ENCODE peak calls at places on chromosomes 4 and X, in four cellular contexts. One of them, this sample, is unnamed.

GRCh38 chrX:20965270-20966044 is 408.8 kb upstream of the CNKSR2 start:
- DNase-seq in HFF-Myc: no peak
- DNase-seq in glutamatergic neuron: no peak
- DNase-seq in GM13976: no peak
- DNase-seq in this sample: no peak

GRCh38 chrX:154799554-154800348 is 5.5 kb downstream of the MPP1 start:
- DNase-seq in HFF-Myc: no peak
- DNase-seq in glutamatergic neuron: no peak
- DNase-seq in GM13976: no peak
- DNase-seq in this sample: no peak

GRCh38 chr4:71261633-71262121 is 77.1 kb upstream of the SLC4A4 start:
- DNase-seq in HFF-Myc: no peak
- DNase-seq in glutamatergic neuron: no peak
- DNase-seq in GM13976: no peak
- DNase-seq in this sample: no peak

GRCh38 chrX:118254611-118255010 is 91.3 kb upstream of the WDR44 start:
- DNase-seq in HFF-Myc: no peak
- DNase-seq in glutamatergic neuron: peak
- DNase-seq in GM13976: peak
- DNase-seq in this sample: peak

GRCh38 chr4:78534286-78534955 is 17.1 kb upstream of the ANXA3 start:
- DNase-seq in HFF-Myc: no peak
- DNase-seq in glutamatergic neuron: no peak
- DNase-seq in GM13976: no peak
- DNase-seq in this sample: no peak

GRCh38 chrX:16445166-16445752 is 204.7 kb upstream of the S100G start:
- DNase-seq in HFF-Myc: no peak
- DNase-seq in glutamatergic neuron: peak
- DNase-seq in GM13976: peak
- DNase-seq in this sample: peak

GRCh38 chr4:9765091-9765490 is 16.3 kb upstream of the DRD5 start:
- DNase-seq in HFF-Myc: no peak
- DNase-seq in glutamatergic neuron: peak
- DNase-seq in GM13976: peak
- DNase-seq in this sample: peak

GRCh38 chr4:76611611-76612010 is 176.6 kb downstream of the SHROOM3 start:
- DNase-seq in HFF-Myc: no peak
- DNase-seq in glutamatergic neuron: no peak
- DNase-seq in GM13976: no peak
- DNase-seq in this sample: no peak

GRCh38 chrX:3161686-3162085 is 120.4 kb downstream of the ARSF start:
- DNase-seq in HFF-Myc: no peak
- DNase-seq in glutamatergic neuron: no peak
- DNase-seq in GM13976: no peak
- DNase-seq in this sample: no peak

GRCh38 chr4:165325732-165326512 is 1.5 kb upstream of the MSMO1 start:
- DNase-seq in HFF-Myc: peak
- DNase-seq in glutamatergic neuron: no peak
- DNase-seq in GM13976: no peak
- DNase-seq in this sample: no peak

GRCh38 chr4:38804654-38805295 is at the start of gene TLR1:
- DNase-seq in HFF-Myc: peak
- DNase-seq in glutamatergic neuron: no peak
- DNase-seq in GM13976: no peak
- DNase-seq in this sample: no peak

GRCh38 chr4:40573593-40574311 is 55.9 kb downstream of the RBM47 start:
- DNase-seq in HFF-Myc: no peak
- DNase-seq in glutamatergic neuron: no peak
- DNase-seq in GM13976: no peak
- DNase-seq in this sample: no peak

GRCh38 chr4:13403833-13404232 is 80.3 kb downstream of the RAB28 start:
- DNase-seq in HFF-Myc: no peak
- DNase-seq in glutamatergic neuron: no peak
- DNase-seq in GM13976: no peak
- DNase-seq in this sample: no peak
- TF ChIP-seq CTCF in HFF-Myc: no peak
- TF ChIP-seq CTCF in glutamatergic neuron: no peak
- TF ChIP-seq CTCF in GM13976: no peak
- TF ChIP-seq CTCF in this sample: no peak

GRCh38 chr4:17614416-17615299 is at the start of gene MED28:
- DNase-seq in HFF-Myc: peak
- DNase-seq in glutamatergic neuron: peak
- DNase-seq in GM13976: peak
- DNase-seq in this sample: peak
- TF ChIP-seq CTCF in HFF-Myc: no peak
- TF ChIP-seq CTCF in glutamatergic neuron: peak
- TF ChIP-seq CTCF in GM13976: no peak
- TF ChIP-seq CTCF in this sample: no peak

GRCh38 chrX:108216862-108217571 is 125.4 kb downstream of the ATG4A start:
- DNase-seq in HFF-Myc: no peak
- DNase-seq in glutamatergic neuron: no peak
- DNase-seq in GM13976: no peak
- DNase-seq in this sample: no peak

GRCh38 chrX:108221481-108221880 is 129.9 kb downstream of the ATG4A start:
- DNase-seq in HFF-Myc: no peak
- DNase-seq in glutamatergic neuron: no peak
- DNase-seq in GM13976: no peak
- DNase-seq in this sample: no peak

GRCh38 chrX:108216405-108216804 is 124.8 kb downstream of the ATG4A start:
- DNase-seq in HFF-Myc: no peak
- DNase-seq in glutamatergic neuron: no peak
- DNase-seq in GM13976: no peak
- DNase-seq in this sample: no peak

GRCh38 chrX:108219949-108220601 is 128.5 kb downstream of the ATG4A start:
- DNase-seq in HFF-Myc: no peak
- DNase-seq in glutamatergic neuron: no peak
- DNase-seq in GM13976: no peak
- DNase-seq in this sample: no peak

GRCh38 chrX:108217877-108218276 is 126.3 kb downstream of the ATG4A start:
- DNase-seq in HFF-Myc: no peak
- DNase-seq in glutamatergic neuron: no peak
- DNase-seq in GM13976: no peak
- DNase-seq in this sample: no peak
- TF ChIP-seq CTCF in HFF-Myc: no peak
- TF ChIP-seq CTCF in glutamatergic neuron: no peak
- TF ChIP-seq CTCF in GM13976: no peak
- TF ChIP-seq CTCF in this sample: no peak

GRCh38 chr4:48340905-48341775 is at the start of gene SLAIN2:
- DNase-seq in HFF-Myc: peak
- DNase-seq in glutamatergic neuron: peak
- DNase-seq in GM13976: peak
- DNase-seq in this sample: peak
- TF ChIP-seq CTCF in HFF-Myc: peak
- TF ChIP-seq CTCF in glutamatergic neuron: peak
- TF ChIP-seq CTCF in GM13976: no peak
- TF ChIP-seq CTCF in this sample: no peak

DNA sequence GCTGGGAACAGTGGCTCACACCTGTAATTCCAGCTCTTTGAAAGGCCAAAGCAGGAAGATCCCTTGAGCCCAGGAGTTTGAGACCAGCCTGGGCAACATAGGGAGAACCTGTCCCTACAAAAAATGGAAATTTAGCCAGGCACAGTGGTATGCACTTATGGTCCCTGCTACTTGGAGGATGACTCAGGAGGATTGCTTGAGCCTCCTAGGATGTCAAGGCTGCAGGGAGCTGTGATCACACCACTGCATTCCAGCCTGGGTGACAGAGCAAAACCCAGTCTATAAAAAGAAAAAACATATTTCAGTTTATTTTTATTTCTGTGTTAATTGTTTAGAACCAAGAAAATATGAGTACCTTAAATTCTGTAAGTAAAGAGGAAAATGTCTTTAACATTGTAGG is 123.7 kb downstream of the CBR4 start:
- DNase-seq in HFF-Myc: no peak
- DNase-seq in glutamatergic neuron: no peak
- DNase-seq in GM13976: no peak
- DNase-seq in this sample: no peak
- TF ChIP-seq CTCF in HFF-Myc: no peak
- TF ChIP-seq CTCF in glutamatergic neuron: no peak
- TF ChIP-seq CTCF in GM13976: no peak
- TF ChIP-seq CTCF in this sample: no peak

DNA sequence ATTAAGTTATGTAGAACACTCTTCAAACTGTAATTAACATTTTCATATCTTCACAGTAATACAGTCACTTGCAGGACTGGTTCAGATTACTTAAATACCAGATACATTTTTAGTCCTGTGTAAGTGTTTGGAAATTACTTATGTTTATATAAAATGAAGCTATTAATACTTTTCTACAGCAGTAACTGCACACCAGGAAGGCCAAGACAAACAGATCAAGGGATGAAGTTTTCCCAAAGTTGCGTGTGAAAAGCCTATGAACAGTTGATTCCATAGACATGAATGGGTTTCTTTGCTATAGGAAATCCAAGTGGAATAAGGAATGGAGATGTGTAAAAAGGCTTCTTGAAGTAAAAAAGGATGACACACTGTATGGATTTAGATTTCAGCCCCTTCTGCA is 28.9 kb upstream of the DRP2 start:
- DNase-seq in HFF-Myc: no peak
- DNase-seq in glutamatergic neuron: no peak
- DNase-seq in GM13976: no peak
- DNase-seq in this sample: no peak
- TF ChIP-seq CTCF in HFF-Myc: no peak
- TF ChIP-seq CTCF in glutamatergic neuron: no peak
- TF ChIP-seq CTCF in GM13976: no peak
- TF ChIP-seq CTCF in this sample: no peak

GRCh38 chr4:56048621-56049427 is 100.1 kb downstream of the CEP135 start:
- DNase-seq in HFF-Myc: no peak
- DNase-seq in glutamatergic neuron: peak
- DNase-seq in GM13976: peak
- DNase-seq in this sample: peak
- TF ChIP-seq CTCF in HFF-Myc: no peak
- TF ChIP-seq CTCF in glutamatergic neuron: no peak
- TF ChIP-seq CTCF in GM13976: peak
- TF ChIP-seq CTCF in this sample: peak

GRCh38 chr4:41751325-41752061 is 3.0 kb upstream of the PHOX2B start:
- DNase-seq in HFF-Myc: no peak
- DNase-seq in glutamatergic neuron: peak
- DNase-seq in GM13976: peak
- DNase-seq in this sample: peak
- TF ChIP-seq CTCF in HFF-Myc: peak
- TF ChIP-seq CTCF in glutamatergic neuron: peak
- TF ChIP-seq CTCF in GM13976: peak
- TF ChIP-seq CTCF in this sample: peak

GRCh38 chrX:126770179-126770578 is 49.4 kb upstream of the PRR32 start:
- DNase-seq in HFF-Myc: no peak
- DNase-seq in glutamatergic neuron: no peak
- DNase-seq in GM13976: peak
- DNase-seq in this sample: peak
- TF ChIP-seq CTCF in HFF-Myc: no peak
- TF ChIP-seq CTCF in glutamatergic neuron: peak
- TF ChIP-seq CTCF in GM13976: peak
- TF ChIP-seq CTCF in this sample: peak

GRCh38 chrX:113075521-113075920 is 234.9 kb upstream of the AMOT start:
- DNase-seq in HFF-Myc: no peak
- DNase-seq in glutamatergic neuron: no peak
- DNase-seq in GM13976: no peak
- DNase-seq in this sample: no peak
- TF ChIP-seq CTCF in HFF-Myc: no peak
- TF ChIP-seq CTCF in glutamatergic neuron: no peak
- TF ChIP-seq CTCF in GM13976: no peak
- TF ChIP-seq CTCF in this sample: no peak